ENCODE peak calls at places on chromosome 16, in ten cellular contexts. A, N, E, P, Z, B, K, W, U and H are unnamed samples.

GRCh38 chr16:83482545-83483162 is 325.1 kb upstream of the HSBP1 start:
- DNase-seq in A (no peak), N (no peak), E (no peak), P (no peak), Z (no peak), B (no peak), K (no peak), W (no peak), U (no peak), H (no peak)

GRCh38 chr16:56413381-56413780 is 12.0 kb downstream of the AMFR start:
- DNase-seq in A (no peak), N (no peak), E (no peak), P (no peak), Z (no peak), B (no peak), K (no peak), W (no peak), U (no peak), H (no peak)

GRCh38 chr16:85010931-85011845 is at the start of gene ZDHHC7:
- DNase-seq in A (peak), N (peak), E (peak), P (peak), Z (peak), B (peak), K (peak), W (peak), U (peak), H (peak)

GRCh38 chr16:66475232-66475631 is 48.1 kb downstream of the BEAN1 start:
- DNase-seq in A (no peak), N (no peak), E (no peak), P (no peak), Z (no peak), B (no peak), K (no peak), W (no peak), U (no peak), H (no peak)

GRCh38 chr16:380837-381787 is 666 bp downstream of the PGAP6 start:
- DNase-seq in A (no peak), N (no peak), E (no peak), P (no peak), Z (no peak), B (no peak), K (peak), W (no peak), U (peak), H (peak)

GRCh38 chr16:57544129-57544653 is 1.7 kb downstream of the ADGRG5 start:
- DNase-seq in A (no peak), N (peak), E (no peak), P (no peak), Z (no peak), B (no peak), K (peak), W (no peak), U (no peak), H (no peak)

GRCh38 chr16:15404792-15405191 is 9.2 kb downstream of the MPV17L start:
- DNase-seq in A (no peak), N (no peak), E (no peak), P (no peak), Z (no peak), B (no peak), K (no peak), W (no peak), U (no peak), H (no peak)

GRCh38 chr16:56776562-56776961 is 46.6 kb downstream of the NUP93 start:
- DNase-seq in A (peak), N (peak), E (no peak), P (no peak), Z (no peak), B (no peak), K (peak), W (peak), U (peak), H (peak)

GRCh38 chr16:66036775-66037715 is 329.4 kb upstream of the CDH5 start:
- DNase-seq in A (no peak), N (peak), E (no peak), P (no peak), Z (no peak), B (no peak), K (no peak), W (no peak), U (no peak), H (no peak)

GRCh38 chr16:47699090-47699489 is 238.0 kb downstream of the PHKB start:
- DNase-seq in A (no peak), N (no peak), E (no peak), P (no peak), Z (no peak), B (no peak), K (no peak), W (no peak), U (no peak), H (no peak)

GRCh38 chr16:85537795-85538401 is 75.2 kb upstream of the GSE1 start:
- DNase-seq in A (no peak), N (no peak), E (no peak), P (no peak), Z (no peak), B (no peak), K (no peak), W (no peak), U (no peak), H (no peak)

GRCh38 chr16:13552062-13552959 is 367.6 kb upstream of the ERCC4 start:
- DNase-seq in A (no peak), N (no peak), E (no peak), P (no peak), Z (no peak), B (no peak), K (no peak), W (no peak), U (no peak), H (no peak)

GRCh38 chr16:55149622-55150021 is 174.4 kb upstream of the IRX6 start:
- DNase-seq in A (no peak), N (no peak), E (no peak), P (no peak), Z (no peak), B (no peak), K (no peak), W (no peak), U (no peak), H (no peak)

GRCh38 chr16:57422026-57422944 is 17.7 kb downstream of the CCL17 start:
- DNase-seq in A (peak), N (peak), E (no peak), P (peak), Z (peak), B (no peak), K (peak), W (peak), U (peak), H (peak)

GRCh38 chr16:85722497-85722896 is 28.4 kb downstream of the C16orf74 start:
- DNase-seq in A (no peak), N (no peak), E (no peak), P (no peak), Z (no peak), B (no peak), K (no peak), W (no peak), U (no peak), H (no peak)

GRCh38 chr16:68348645-68349445 is 38.0 kb downstream of the PRMT7 start:
- DNase-seq in A (no peak), N (no peak), E (no peak), P (no peak), Z (no peak), B (no peak), K (no peak), W (no peak), U (no peak), H (no peak)

GRCh38 chr16:81752225-81752875 is 26.7 kb upstream of the PLCG2 start:
- DNase-seq in A (no peak), N (peak), E (no peak), P (no peak), Z (no peak), B (no peak), K (peak), W (peak), U (peak), H (no peak)